ENCODE peak calls at places on chromosomes 5 and 9, in seven cellular contexts. H is stomach, X is H54, K is endothelial cell of umbilical vein, P is A549, N is HCT116, G is thyroid gland. J is an unnamed sample.

GRCh38 chr9:37466037-37466709 is 923 bp upstream of the ZBTB5 start:
- DNase-seq in H (peak), X (peak), K (peak), P (peak), N (peak), G (peak), J (peak)

GRCh38 chr9:92208693-92209524 is 84.6 kb downstream of the IARS1 start:
- DNase-seq in H (no peak), X (no peak), K (no peak), P (no peak), N (no peak), G (no peak), J (no peak)

GRCh38 chr9:78714591-78714990 is 417.7 kb downstream of the PSAT1 start:
- DNase-seq in H (no peak), X (no peak), K (no peak), P (no peak), N (no peak), G (no peak), J (no peak)

GRCh38 chr9:131503626-131504465 is 1.1 kb downstream of the POMT1 start:
- DNase-seq in H (no peak), X (no peak), K (peak), P (peak), N (no peak), G (peak), J (no peak)

GRCh38 chr5:175548899-175549311 is 70.5 kb downstream of the SFXN1 start:
- DNase-seq in H (no peak), X (no peak), K (no peak), P (no peak), N (no peak), G (no peak), J (no peak)

GRCh38 chr5:10635257-10635860 is 71.5 kb downstream of the ANKRD33B start:
- DNase-seq in H (no peak), X (peak), K (peak), P (no peak), N (peak), G (no peak), J (peak)

GRCh38 chr9:84808416-84808815 is 138.9 kb downstream of the NTRK2 start:
- DNase-seq in H (no peak), X (no peak), K (no peak), P (no peak), N (no peak), G (no peak), J (no peak)

GRCh38 chr5:39072915-39073758 is 1.1 kb downstream of the RICTOR start:
- DNase-seq in H (peak), X (no peak), K (peak), P (peak), N (no peak), G (peak), J (peak)

GRCh38 chr5:17317499-17317898 is 100.1 kb downstream of the BASP1 start:
- DNase-seq in H (no peak), X (no peak), K (no peak), P (no peak), N (no peak), G (no peak), J (no peak)

DNA sequence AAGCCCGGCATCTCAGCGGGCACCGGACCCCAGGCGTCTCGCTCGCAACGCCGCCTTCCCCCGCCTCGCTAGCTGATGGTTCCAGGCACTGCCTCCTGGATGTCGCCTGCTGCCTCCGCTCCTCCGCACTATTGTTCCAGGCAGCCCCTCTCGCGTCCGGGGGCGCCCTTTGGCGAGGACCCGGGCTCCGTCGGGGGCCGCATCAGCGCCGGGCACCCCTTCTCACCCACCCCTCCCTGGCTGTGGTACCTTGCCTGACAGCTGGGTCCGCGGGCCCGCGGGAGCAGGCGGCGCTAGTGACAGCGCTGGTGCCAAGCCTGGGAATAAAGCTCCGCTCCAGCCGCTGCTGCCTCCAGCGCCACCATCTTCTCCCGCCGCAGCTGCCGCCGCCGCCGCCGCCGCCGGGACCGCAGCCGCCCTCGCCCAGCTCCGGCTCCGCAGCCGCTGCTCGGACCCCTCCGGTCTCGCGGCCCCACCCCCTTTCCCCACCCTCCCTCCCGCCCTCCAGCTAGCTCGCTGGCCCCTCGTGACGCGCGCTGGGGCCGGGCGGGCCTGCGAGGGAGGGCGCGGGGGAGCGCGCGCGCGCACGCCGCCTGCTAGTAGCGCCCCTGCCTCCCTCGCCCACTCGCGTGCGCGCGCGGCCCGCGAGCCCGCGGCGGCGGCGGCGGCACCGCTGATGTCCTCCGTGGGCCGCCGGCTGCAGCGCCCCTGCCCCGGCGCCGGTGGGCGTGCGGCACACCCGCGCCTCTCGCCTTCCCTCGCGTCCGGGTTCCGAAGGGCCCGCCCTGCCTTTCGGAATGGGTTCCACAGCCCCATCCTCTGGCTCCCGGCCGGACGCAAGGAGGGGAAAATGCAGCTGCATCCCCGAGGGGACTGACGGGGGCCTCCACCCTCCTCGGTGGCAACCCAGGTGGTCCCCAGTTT is at the start of gene APBA1:
- DNase-seq in H (peak), X (peak), K (peak), P (peak), N (no peak), G (peak), J (peak)
- TF ChIP-seq POLR2A in H (no peak), X (peak), K (no peak), P (no peak), N (no peak), G (no peak), J (no peak)

DNA sequence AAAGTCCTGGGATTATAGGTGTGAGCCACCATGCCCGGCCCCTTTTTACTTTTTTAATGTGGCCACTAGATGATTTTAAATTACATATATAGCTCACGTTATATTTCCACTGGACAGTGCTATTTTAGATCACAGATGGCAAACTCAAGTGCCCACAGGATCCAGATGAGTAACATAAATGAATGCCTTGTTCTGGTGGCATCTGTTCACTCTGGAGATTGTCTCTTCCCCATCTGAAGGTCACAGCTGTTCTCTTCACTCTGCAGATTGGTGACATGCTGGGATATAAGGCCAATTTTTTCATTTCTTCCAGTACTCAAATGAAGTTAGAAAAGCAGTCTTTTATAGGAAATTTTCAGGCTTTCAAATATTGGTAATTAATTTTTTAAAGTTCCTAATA is 160.1 kb downstream of the DOCK8 start:
- DNase-seq in H (no peak), X (no peak), K (no peak), P (no peak), N (no peak), G (no peak), J (no peak)
- TF ChIP-seq POLR2A in H (no peak), X (no peak), K (no peak), P (no peak), N (no peak), G (no peak), J (no peak)

GRCh38 chr9:135503371-135504261 is 3.1 kb downstream of the MRPS2 start:
- DNase-seq in H (no peak), X (no peak), K (no peak), P (no peak), N (no peak), G (no peak), J (peak)

GRCh38 chr9:135500525-135501260 is at the start of gene MRPS2:
- DNase-seq in H (peak), X (peak), K (peak), P (peak), N (peak), G (peak), J (peak)

GRCh38 chr9:135501261-135502167 is 1.0 kb downstream of the MRPS2 start:
- DNase-seq in H (peak), X (peak), K (no peak), P (peak), N (no peak), G (no peak), J (peak)

GRCh38 chr9:135502873-135503321 is 2.4 kb downstream of the MRPS2 start:
- DNase-seq in H (no peak), X (no peak), K (no peak), P (no peak), N (no peak), G (no peak), J (no peak)

GRCh38 chr9:135502168-135502872 is 1.8 kb downstream of the MRPS2 start:
- DNase-seq in H (no peak), X (no peak), K (no peak), P (no peak), N (no peak), G (no peak), J (no peak)
- TF ChIP-seq POLR2A in H (no peak), X (no peak), K (no peak), P (no peak), N (no peak), G (no peak), J (no peak)

GRCh38 chr5:159242153-159242552 is 20.9 kb upstream of the UBLCP1 start:
- DNase-seq in H (no peak), X (no peak), K (no peak), P (no peak), N (no peak), G (no peak), J (no peak)

GRCh38 chr5:159243385-159243784 is 19.7 kb upstream of the UBLCP1 start:
- DNase-seq in H (no peak), X (no peak), K (no peak), P (no peak), N (no peak), G (no peak), J (no peak)

GRCh38 chr5:159242656-159243055 is 20.4 kb upstream of the UBLCP1 start:
- DNase-seq in H (no peak), X (no peak), K (no peak), P (no peak), N (no peak), G (no peak), J (no peak)

GRCh38 chr5:159244163-159244562 is 18.9 kb upstream of the UBLCP1 start:
- DNase-seq in H (no peak), X (no peak), K (no peak), P (no peak), N (no peak), G (no peak), J (no peak)

GRCh38 chr5:159240301-159240870 is 22.7 kb upstream of the UBLCP1 start:
- DNase-seq in H (no peak), X (peak), K (no peak), P (peak), N (no peak), G (no peak), J (no peak)
- TF ChIP-seq POLR2A in H (no peak), X (no peak), K (no peak), P (no peak), N (no peak), G (no peak), J (no peak)

DNA sequence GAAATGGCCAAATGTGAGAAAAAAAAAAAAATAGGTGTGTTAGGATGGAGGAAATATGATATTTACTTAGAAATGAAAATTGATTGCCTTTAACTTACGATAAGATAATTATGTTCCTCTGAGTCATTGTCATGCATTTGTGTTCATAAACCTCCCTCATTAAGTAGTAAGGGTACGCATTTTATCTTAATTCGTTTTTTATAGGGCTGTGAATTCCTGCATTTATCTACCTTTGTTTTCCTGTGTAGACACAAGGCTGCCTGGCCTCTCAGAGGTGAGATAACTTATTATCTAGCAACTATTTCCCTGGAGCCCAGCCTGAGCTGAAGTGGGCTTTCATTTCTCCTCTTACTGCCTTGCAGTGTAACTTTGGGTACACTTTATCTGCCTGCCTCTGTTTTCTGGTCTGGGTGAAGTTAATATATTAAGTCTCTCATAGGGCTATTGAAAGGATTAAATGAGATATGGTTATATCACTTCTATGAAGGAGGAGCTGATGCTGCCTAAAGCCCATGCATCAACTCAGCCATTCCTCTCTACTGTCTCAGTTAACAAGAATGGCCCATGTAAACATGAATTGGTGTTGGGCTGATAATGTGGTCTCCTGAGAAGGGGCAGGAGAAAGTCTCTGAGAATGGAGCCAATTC is 103.8 kb upstream of the KLF4 start:
- DNase-seq in H (no peak), X (no peak), K (no peak), P (no peak), N (no peak), G (no peak), J (no peak)
- TF ChIP-seq POLR2A in H (no peak), X (no peak), K (no peak), P (no peak), N (no peak), G (no peak), J (no peak)

DNA sequence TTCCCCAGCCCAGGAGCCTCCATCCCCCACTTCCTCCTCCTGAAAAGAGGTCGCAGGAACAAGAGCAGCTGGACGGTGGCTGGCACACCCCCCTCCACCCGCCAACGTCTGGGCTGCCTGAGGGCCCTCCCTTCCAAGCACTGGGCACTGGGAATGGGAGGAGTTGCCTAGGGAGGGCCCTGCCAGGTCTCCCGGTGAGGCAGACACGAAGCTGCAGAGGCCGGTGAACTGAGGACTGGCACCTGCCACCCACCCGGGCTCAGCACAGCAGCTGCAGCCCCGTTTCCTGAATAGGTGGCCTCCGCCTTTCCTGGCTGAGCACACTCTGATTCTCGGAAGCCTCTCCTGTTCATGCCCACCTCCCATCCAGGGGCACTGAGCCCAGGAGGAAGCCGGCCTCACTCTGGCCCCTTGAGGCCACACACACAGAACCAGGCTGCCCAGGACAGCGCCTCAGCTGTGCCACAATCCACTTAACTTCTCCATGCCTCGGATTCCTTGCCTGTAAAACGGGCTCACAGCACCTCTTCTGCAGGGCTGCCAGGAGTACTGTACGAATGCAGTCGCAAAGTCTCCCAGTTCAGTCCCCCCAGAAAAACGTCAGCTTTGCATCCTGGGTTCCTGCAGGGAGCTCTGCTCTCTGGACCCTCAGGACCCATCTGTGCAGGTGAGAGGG is 1.3 kb downstream of the NPDC1 start:
- DNase-seq in H (peak), X (peak), K (peak), P (no peak), N (no peak), G (no peak), J (peak)
- TF ChIP-seq POLR2A in H (no peak), X (no peak), K (no peak), P (no peak), N (no peak), G (no peak), J (peak)

DNA sequence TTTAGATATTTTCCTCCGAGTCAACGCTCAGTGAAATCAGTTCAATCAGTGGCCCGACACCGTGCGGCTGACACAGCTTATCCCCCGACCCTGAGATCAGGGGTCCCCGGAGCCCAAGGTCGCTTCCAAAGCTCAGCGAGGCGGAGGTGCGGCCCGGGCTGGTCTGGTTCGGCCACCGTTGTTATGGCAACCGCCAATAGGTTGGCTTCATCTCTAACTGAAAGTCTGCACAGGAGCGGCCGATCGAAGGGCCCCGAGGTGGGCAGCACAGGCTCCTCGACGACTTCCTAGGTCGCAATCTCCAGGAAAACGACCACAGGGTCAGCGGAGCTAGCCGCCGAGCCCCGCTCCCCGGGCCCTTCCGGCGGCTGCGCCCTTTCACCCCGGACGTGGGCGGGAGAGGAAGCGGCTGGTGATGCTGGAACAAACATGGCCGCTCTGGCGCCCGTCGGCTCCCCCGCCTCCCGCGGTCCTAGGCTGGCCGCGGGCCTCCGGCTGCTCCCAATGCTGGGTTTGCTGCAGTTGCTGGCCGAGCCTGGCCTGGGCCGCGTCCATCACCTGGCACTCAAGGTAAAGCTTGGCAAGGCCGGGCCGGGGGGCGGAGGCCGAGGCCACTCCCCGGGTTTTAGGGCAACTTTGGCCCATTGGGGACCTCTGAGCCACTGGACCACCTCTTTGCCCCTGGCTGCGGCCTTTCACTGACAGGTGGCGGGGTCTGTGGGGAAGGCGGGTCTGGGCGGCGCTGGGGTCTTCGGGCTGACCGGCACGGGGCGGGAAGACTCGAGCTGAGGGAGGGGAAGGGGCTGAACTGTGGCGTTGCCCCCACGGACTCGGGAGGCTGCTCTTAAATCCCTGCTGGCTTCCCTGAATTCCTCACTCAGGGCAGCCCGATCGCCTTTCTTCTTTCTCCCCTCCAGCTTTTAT is at the start of gene GPR107:
- DNase-seq in H (peak), X (peak), K (peak), P (peak), N (peak), G (peak), J (peak)
- TF ChIP-seq POLR2A in H (no peak), X (peak), K (peak), P (peak), N (peak), G (peak), J (peak)

J was measured in body of pancreas.